ENCODE peak calls at places on chromosomes 7 and 10, in five cellular contexts. O is esophagus squamous epithelium, R is adrenal gland, K is A549, N is tibial nerve. V is an unnamed sample.

GRCh38 chr10:132946311-132946710 is 3.9 kb upstream of the CFAP46 start:
- DNase-seq in O (no peak), R (no peak), K (no peak), N (no peak), V (no peak)

GRCh38 chr10:84179059-84179710 is 5.6 kb downstream of the GPR15LG start:
- DNase-seq in O (no peak), R (no peak), K (peak; percentile 29), N (no peak), V (no peak)

GRCh38 chr10:132989476-132990415 is 47.4 kb upstream of the CFAP46 start:
- DNase-seq in O (no peak), R (no peak), K (no peak), N (no peak), V (no peak)

GRCh38 chr10:29438271-29438670 is 149.4 kb downstream of the LYZL1 start:
- DNase-seq in O (no peak), R (no peak), K (no peak), N (no peak), V (no peak)

GRCh38 chr7:116752305-116753074 is 80.5 kb downstream of the MET start:
- DNase-seq in O (no peak), R (no peak), K (no peak), N (no peak), V (no peak)

GRCh38 chr10:78953124-78954008 is 115.4 kb upstream of the ZMIZ1 start:
- DNase-seq in O (no peak), R (peak; percentile 46), K (no peak), N (no peak), V (no peak)

GRCh38 chr7:143299840-143300239 is 11.7 kb downstream of the CASP2 start:
- DNase-seq in O (no peak), R (no peak), K (peak; percentile 47), N (no peak), V (no peak)

GRCh38 chr7:114533151-114533550 is 118.5 kb downstream of the FOXP2 start:
- DNase-seq in O (no peak), R (no peak), K (peak; percentile 6), N (no peak), V (no peak)

GRCh38 chr7:71313562-71313961 is 181.6 kb downstream of the GALNT17 start:
- DNase-seq in O (no peak), R (no peak), K (no peak), N (no peak), V (no peak)

GRCh38 chr10:30188101-30188500 is 128.7 kb upstream of the JCAD start:
- DNase-seq in O (no peak), R (no peak), K (no peak), N (no peak), V (no peak)

GRCh38 chr10:110698782-110699201 is 54.7 kb downstream of the RBM20 start:
- DNase-seq in O (no peak), R (no peak), K (no peak), N (no peak), V (no peak)

GRCh38 chr7:120583835-120584586 is 273.9 kb downstream of the TSPAN12 start:
- DNase-seq in O (no peak), R (no peak), K (no peak), N (no peak), V (no peak)

GRCh38 chr10:53023411-53023810 is 250.8 kb upstream of the MBL2 start:
- DNase-seq in O (no peak), R (no peak), K (no peak), N (no peak), V (no peak)

GRCh38 chr10:103745264-103746247 is 109.8 kb downstream of the SH3PXD2A start:
- DNase-seq in O (no peak), R (no peak), K (no peak), N (no peak), V (no peak)

GRCh38 chr10:4343798-4344370 is 482.1 kb upstream of the AKR1E2 start:
- DNase-seq in O (no peak), R (no peak), K (no peak), N (no peak), V (no peak)

GRCh38 chr7:111752022-111752582 is 189.8 kb upstream of the IMMP2L start:
- DNase-seq in O (no peak), R (peak; percentile 38), K (peak; percentile 52), N (no peak), V (no peak)

GRCh38 chr7:16698200-16698910 is 52.4 kb downstream of the BZW2 start:
- DNase-seq in O (no peak), R (no peak), K (no peak), N (no peak), V (no peak)

GRCh38 chr10:101974091-101974799 is 81.7 kb downstream of the ARMH3 start:
- DNase-seq in O (no peak), R (no peak), K (no peak), N (no peak), V (no peak)

GRCh38 chr10:107918171-107918570 is 753.7 kb upstream of the SORCS1 start:
- DNase-seq in O (no peak), R (no peak), K (no peak), N (no peak), V (no peak)

DNA sequence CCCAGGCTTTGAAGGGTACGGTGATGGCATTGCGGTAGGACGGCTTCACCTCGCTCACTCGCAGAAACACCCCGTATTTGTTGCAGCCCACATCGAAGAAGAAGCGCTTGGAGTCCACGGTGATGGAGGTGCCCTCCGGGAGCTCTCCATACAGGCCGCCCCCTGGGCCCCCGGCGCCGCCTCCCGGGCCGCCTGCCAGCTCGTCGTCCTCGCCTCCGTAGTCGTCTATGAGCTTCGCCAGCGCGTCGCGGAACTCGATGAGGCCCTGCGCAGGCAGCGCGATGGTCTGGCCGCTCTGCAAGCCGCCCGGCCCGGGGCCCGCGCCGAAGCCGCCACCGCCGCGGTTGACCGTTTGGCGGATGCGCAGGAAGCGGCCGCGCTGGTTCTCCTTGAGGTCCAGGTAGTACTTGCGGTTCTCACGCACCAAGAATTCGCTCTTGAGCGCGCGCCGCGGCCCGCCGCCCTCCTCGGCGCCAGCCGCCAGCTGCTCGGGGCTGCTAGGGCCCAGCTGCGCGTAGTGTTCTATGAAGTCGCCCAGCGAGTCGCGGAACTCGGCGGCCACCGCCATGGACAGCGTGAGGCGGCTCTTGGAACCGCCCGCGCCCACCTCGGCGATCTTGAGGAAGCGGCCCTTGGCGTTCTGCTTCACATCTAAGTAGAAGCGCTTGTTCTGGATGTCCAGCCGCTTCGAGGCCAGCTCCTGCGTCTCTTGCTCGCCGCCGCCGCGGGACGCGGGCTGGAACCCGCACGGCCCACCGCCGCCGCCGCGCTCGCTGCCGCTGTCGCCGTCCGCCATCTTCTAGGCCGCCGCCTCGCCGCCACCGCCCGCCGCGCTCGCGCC is 557 bp downstream of the PURB start:
- DNase-seq in O (no peak), R (peak; percentile 61), K (peak; percentile 53), N (no peak), V (no peak)
- TF ChIP-seq POLR2A in O (peak; percentile 15), R (peak; percentile 21), K (no peak), N (no peak), V (no peak)

DNA sequence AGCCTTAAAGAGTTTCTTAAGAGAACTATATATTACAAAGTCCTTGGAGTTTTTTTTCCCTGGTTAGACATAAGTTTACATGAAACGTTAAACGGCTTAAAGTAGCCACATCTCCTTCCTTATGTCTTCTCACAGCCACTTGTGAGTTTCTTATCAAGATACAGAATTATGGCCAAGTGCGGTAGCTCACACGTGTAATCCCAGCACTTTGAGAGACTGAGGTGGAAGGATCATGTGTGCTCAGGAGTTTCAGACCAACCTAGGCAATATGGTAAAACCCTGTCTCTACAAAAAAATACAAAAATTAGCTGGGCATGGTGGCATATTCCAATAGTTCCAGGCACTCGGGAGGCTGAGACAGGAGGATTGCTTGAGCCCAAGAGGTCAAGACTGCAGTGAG is 54.3 kb downstream of the IKZF1 start:
- DNase-seq in O (no peak), R (no peak), K (no peak), N (no peak), V (no peak)
- H3K4me3 ChIP-seq in O (no peak overlapping the region), R (no peak overlapping the region), K (no peak overlapping the region), N (no peak overlapping the region), V (no peak overlapping the region)

GRCh38 chr10:14396441-14397048 is 65.8 kb upstream of the FRMD4A start:
- DNase-seq in O (no peak), R (no peak), K (no peak), N (no peak), V (no peak)
- TF ChIP-seq CTCF in O (peak; percentile 17), R (peak; percentile 31), K (no peak), N (no peak), V (no peak)

DNA sequence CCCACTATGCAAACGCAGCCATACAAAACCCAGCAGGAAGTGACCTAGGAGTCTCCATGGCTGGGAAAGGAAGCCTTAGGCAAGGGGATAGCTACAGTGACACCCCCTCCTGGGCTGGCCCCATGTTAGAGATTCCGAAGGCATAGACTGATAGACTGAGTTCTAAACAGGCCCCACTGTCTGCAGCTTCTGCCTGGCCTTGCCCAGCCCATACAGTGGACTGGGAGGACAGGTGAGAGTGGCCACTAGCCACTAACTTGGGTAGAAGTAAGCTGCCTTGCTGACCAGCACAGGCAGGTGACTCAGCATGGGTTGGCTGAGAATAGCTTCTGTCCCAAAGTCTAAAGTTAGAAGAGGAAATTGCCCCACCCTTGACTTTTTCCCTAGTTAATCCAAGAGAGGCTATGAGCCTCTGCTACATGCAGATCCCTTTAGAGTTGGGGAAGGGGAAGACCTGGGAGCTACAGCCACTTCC is 106.2 kb downstream of the C10orf105 start:
- DNase-seq in O (no peak), R (no peak), K (no peak), N (no peak), V (no peak)
- TF ChIP-seq POLR2A in O (no peak), R (no peak), K (no peak), N (no peak), V (no peak)

GRCh38 chr7:19105546-19105945 is 11.9 kb downstream of the TWIST1 start:
- DNase-seq in O (no peak), R (no peak), K (no peak), N (no peak), V (no peak)
- H3K4me3 ChIP-seq in O (peak overlapping the region; percentile 58), R (no peak overlapping the region), K (no peak overlapping the region), N (no peak overlapping the region), V (no peak overlapping the region)

DNA sequence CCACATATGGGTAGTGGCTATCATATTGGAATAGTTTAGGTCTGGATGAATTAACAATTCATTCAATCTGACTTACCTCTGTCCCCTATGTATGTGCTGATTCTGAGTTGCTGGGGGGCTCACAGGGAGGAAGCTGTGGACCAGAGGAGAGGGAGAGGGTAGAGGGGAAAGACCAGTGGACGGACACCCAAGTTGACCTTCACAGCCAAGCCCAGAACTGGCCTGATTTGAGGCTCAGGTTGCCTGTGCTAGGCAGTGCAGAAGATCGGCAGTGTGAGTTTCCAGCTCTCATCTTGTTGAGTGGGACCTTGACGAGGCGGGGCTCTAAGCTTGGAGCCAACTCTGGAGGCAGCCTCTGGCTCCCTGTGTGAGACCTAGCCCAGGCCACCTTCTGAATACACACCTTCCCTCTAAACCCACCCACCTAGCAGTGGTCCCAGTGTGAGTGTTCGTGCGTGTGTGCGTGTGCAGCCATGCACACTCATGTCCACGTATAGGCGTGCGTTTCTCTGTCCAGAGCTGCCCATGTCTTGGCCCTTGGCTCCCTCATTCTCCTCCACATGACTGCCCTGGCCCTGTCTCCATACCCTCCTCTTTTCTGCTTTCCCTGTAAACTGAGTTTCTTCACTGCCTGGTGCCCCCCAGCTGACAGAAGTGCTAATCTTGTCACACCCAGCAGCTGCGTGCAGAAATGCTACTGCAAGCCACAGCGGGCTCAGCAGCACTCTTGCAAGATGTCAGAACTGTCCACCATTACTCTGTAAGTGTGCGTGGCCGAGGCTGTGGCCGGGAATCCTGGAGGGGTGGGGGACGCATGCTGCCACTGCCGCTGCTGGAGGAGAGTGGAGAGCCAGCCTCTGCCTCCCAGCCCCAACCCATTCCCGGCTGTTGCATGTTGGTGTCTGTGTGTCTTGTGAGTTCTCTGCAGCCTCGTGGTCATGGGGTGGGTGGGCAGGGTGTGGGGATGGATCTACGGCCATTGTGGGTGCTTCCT is 47.6 kb downstream of the ADCYAP1R1 start:
- DNase-seq in O (no peak), R (no peak), K (no peak), N (no peak), V (no peak)
- TF ChIP-seq CTCF in O (no peak), R (no peak), K (no peak), N (no peak), V (no peak)